ENCODE peak calls at places on chromosomes 4 and X, in seven cellular contexts. B is AG10803, P is choroid plexus epithelial cell, K is right lobe of liver, E is transverse colon, L is pancreas, Y is PC-3. I is an unnamed sample.
A peak's percentile ranks its signal among the peaks of the same experiment; 100 is the strongest.

GRCh38 chr4:42865572-42866189 is 26.8 kb upstream of the GRXCR1 start:
- DNase-seq in L (no peak), Y (peak; percentile 75), P (peak; percentile 53), B (peak; percentile 52), K (no peak), E (peak; percentile 44), I (no peak)

GRCh38 chr4:56937262-56937661 is 29.6 kb downstream of the REST start:
- DNase-seq in K (no peak), B (peak; percentile 75), P (peak; percentile 85), L (no peak), E (no peak), Y (peak; percentile 98), I (no peak)

GRCh38 chr4:9861561-9861960 is 80.1 kb downstream of the DRD5 start:
- DNase-seq in P (no peak), Y (no peak), E (no peak), B (no peak), L (no peak), K (no peak), I (no peak)

GRCh38 chr4:44100456-44100855 is 348.2 kb downstream of the KCTD8 start:
- DNase-seq in L (no peak), B (no peak), Y (no peak), P (no peak), E (no peak), K (no peak), I (no peak)

GRCh38 chrX:41923925-41924693 is 755 bp upstream of the CASK start:
- DNase-seq in L (no peak), E (peak; percentile 51), P (peak; percentile 56), Y (peak; percentile 61), K (no peak), B (peak; percentile 20), I (no peak)

GRCh38 chrX:119008122-119008744 is 33.8 kb downstream of the LONRF3 start:
- DNase-seq in P (peak; percentile 55), E (peak; percentile 21), K (no peak), Y (peak; percentile 42), B (peak; percentile 18), L (no peak), I (no peak)

GRCh38 chr4:1365271-1366178 is 18.5 kb downstream of the UVSSA start:
- DNase-seq in K (peak; percentile 36), B (no peak), L (peak; percentile 69), Y (no peak), E (peak; percentile 63), P (no peak), I (peak; percentile 89)

GRCh38 chrX:102651968-102652744 is 873 bp downstream of the GPRASP1 start:
- DNase-seq in P (peak; percentile 60), B (peak; percentile 33), Y (no peak), K (no peak), E (peak; percentile 27), L (no peak), I (no peak)

GRCh38 chr4:145891958-145892357 is 46.7 kb downstream of the ZNF827 start:
- DNase-seq in Y (no peak), L (no peak), P (no peak), B (no peak), E (no peak), K (no peak), I (no peak)

GRCh38 chr4:32589853-32590252 is 1869.7 kb downstream of the PCDH7 start:
- DNase-seq in L (no peak), B (no peak), P (no peak), K (no peak), Y (no peak), E (no peak), I (no peak)
- TF ChIP-seq CTCF in L (no peak), B (no peak), P (no peak), K (no peak), Y (no peak), E (no peak), I (no peak)

GRCh38 chr4:92450694-92451093 is 146.9 kb downstream of the GRID2 start:
- DNase-seq in E (no peak), K (no peak), L (no peak), Y (no peak), B (no peak), P (no peak), I (no peak)

GRCh38 chr4:92447265-92447905 is 143.6 kb downstream of the GRID2 start:
- DNase-seq in L (no peak), P (no peak), E (no peak), Y (no peak), K (no peak), B (no peak), I (no peak)

DNA sequence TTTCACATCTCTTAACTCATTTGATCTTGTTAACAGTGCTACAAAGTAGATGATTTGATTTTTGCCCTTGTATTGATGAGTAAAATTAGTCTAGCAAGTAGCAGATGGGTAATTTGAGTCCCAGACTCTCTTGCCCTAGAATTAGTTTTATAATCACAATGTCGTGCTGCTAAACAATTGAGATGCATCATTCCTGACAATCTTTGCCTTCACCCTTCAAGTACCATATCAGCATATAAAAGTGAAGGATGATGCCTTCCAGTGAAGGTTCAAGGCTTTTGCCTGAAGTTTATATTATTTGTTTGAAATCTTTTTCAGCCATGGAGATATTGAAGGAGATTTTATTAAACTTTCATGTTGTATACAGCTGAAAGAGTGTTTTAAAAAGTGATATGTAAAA is 141.4 kb downstream of the GRID2 start:
- DNase-seq in K (no peak), B (no peak), Y (no peak), P (no peak), E (no peak), L (no peak), I (no peak)
- H3K4me3 ChIP-seq in K (no peak overlapping the region), B (no peak overlapping the region), Y (no peak overlapping the region), P (no peak overlapping the region), E (no peak overlapping the region), L (no peak overlapping the region), I (no peak overlapping the region)

DNA sequence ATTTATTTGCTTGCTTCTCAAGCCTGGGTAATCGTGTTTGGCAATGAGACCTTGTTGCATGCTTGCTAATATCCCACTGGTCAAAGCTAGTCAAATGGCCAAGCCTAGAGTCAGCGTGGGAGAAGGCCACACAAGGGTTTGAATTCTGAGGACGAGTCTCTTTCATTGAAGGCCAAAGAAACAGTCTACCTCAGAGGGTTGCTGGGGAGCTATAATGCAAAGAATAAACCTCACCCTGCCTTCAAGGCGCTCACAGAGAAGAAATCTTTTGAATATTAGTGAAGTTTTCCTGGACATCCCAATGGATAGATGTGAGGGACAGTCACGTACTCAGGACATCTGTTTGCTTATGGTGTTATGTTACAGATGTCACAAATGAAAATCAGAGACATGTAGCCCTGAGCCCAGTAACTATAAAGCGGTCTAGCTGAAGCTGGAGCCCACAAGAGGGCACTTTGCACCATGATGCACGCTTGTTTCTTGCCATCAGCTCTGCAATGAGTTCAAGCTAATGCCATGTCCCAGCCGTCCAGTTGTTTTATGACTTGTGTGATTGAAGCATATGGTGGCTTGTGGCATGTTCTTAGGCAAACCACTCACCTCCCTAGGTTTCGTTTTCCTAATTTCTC is 1.1 kb upstream of the TLR3 start:
- DNase-seq in B (peak; percentile 51), P (peak; percentile 75), L (no peak), K (peak; percentile 70), Y (peak; percentile 58), E (peak; percentile 80), I (peak; percentile 89)
- TF ChIP-seq CTCF in B (peak; percentile 57), P (peak; percentile 77), L (peak; percentile 18), K (peak; percentile 61), Y (peak; percentile 56), E (peak; percentile 56), I (peak; percentile 32)

GRCh38 chr4:16198271-16198670 is 28.0 kb downstream of the TAPT1 start:
- DNase-seq in L (no peak), K (no peak), B (no peak), P (no peak), Y (no peak), E (no peak), I (no peak)
- H3K4me3 ChIP-seq in L (no peak overlapping the region), K (no peak overlapping the region), B (no peak overlapping the region), P (no peak overlapping the region), Y (no peak overlapping the region), E (no peak overlapping the region), I (no peak overlapping the region)

GRCh38 chr4:148999924-149000323 is 557.7 kb upstream of the NR3C2 start:
- DNase-seq in K (no peak), Y (no peak), P (no peak), B (no peak), E (no peak), L (no peak), I (no peak)

DNA sequence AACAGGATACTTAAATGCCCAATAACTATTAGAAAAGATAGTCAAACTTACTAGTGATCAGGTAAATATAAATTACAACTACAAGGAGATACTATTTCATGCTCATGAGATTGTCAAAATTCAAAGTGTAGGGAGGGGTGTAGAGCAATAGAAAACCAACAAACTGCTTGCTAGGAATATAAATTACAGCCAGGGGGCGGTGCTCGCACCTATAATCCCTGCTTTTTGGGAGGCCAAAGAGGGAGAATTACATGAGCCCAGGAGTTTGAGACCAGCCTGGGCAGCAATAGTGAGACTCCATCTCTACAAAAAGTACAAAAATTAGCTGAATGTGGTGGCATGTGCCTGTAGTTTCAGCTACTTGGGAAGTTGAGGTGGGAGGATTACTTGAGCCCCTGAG is 556.5 kb upstream of the NR3C2 start:
- DNase-seq in L (no peak), K (no peak), Y (peak; percentile 50), E (no peak), B (peak; percentile 19), P (peak; percentile 26), I (no peak)
- TF ChIP-seq CTCF in L (no peak), K (no peak), Y (peak; percentile 57), E (no peak), B (peak; percentile 48), P (peak; percentile 52), I (no peak)

GRCh38 chr4:113433536-113434246 is 327.8 kb downstream of the CAMK2D start:
- DNase-seq in Y (no peak), B (peak; percentile 73), K (no peak), L (no peak), E (no peak), P (peak; percentile 14), I (no peak)
- H3K4me3 ChIP-seq in Y (no peak overlapping the region), B (no peak overlapping the region), K (no peak overlapping the region), L (no peak overlapping the region), E (no peak overlapping the region), P (no peak overlapping the region), I (no peak overlapping the region)